ENCODE peak calls at places on chromosomes 12 and 14, in six cellular contexts. M is psoas muscle, K is T-helper 9 cell, V is left ventricle myocardium inferior, E is NCI-H2029, W is fibroblast of lung. Y is an unnamed sample.

GRCh38 chr12:28425531-28425930 is 235.3 kb downstream of the CCDC91 start:
- DNase-seq in M (no peak), K (no peak), V (no peak), E (no peak), W (no peak), Y (no peak)

GRCh38 chr12:9051156-9051545 is 61.8 kb downstream of the KLRG1 start:
- DNase-seq in M (no peak), K (no peak), V (no peak), E (no peak), W (no peak), Y (no peak)

GRCh38 chr14:94542811-94543449 is 18.3 kb upstream of the SERPINA4 start:
- DNase-seq in M (no peak), K (no peak), V (no peak), E (no peak), W (no peak), Y (no peak)

GRCh38 chr12:113149361-113150150 is at the start of gene CFAP73:
- DNase-seq in M (no peak), K (no peak), V (peak), E (peak), W (peak), Y (no peak)

GRCh38 chr12:57744194-57744776 is 554 bp upstream of the TSPAN31 start:
- DNase-seq in M (peak), K (peak), V (peak), E (peak), W (peak), Y (peak)

GRCh38 chr14:50082308-50082742 is 34.0 kb downstream of the VCPKMT start:
- DNase-seq in M (no peak), K (peak), V (no peak), E (no peak), W (no peak), Y (peak)

GRCh38 chr14:24673059-24673458 is 39.1 kb upstream of the GZMB start:
- DNase-seq in M (no peak), K (no peak), V (no peak), E (no peak), W (no peak), Y (no peak)

GRCh38 chr12:47980779-47981495 is 17.5 kb downstream of the TMEM106C start:
- DNase-seq in M (no peak), K (no peak), V (no peak), E (no peak), W (no peak), Y (no peak)

GRCh38 chr12:6833189-6833890 is 5.1 kb downstream of the P3H3 start:
- DNase-seq in M (peak), K (no peak), V (no peak), E (no peak), W (no peak), Y (no peak)